ENCODE peak calls at places on chromosomes 2 and 18, in ten cellular contexts. B, P, D, M, S, R, O, A, I and C are unnamed samples.
A peak's percentile ranks its signal among the peaks of the same experiment; 100 is the strongest.

GRCh38 chr2:88627055-88627855 is at the start of gene EIF2AK3:
- DNase-seq in D (peak; percentile 98), B (peak; percentile 94), A (peak; percentile 99), P (peak; percentile 100), I (peak; percentile 99), M (peak; percentile 98), O (peak; percentile 100), S (peak; percentile 100), R (peak; percentile 100), C (peak; percentile 100)

GRCh38 chr2:237558918-237559645 is 7.3 kb upstream of the PRLH start:
- DNase-seq in D (peak; percentile 46), O (no peak), B (no peak), P (no peak), M (peak; percentile 74), R (peak; percentile 32), S (peak; percentile 77), I (peak; percentile 56), A (no peak), C (peak; percentile 29)

GRCh38 chr18:12409466-12409865 is 1.7 kb downstream of the PRELID3A start:
- DNase-seq in I (no peak), D (peak; percentile 23), A (no peak), O (no peak), S (no peak), M (no peak), R (no peak), P (no peak), B (no peak), C (no peak)

GRCh38 chr2:220215785-220216184 is 588.4 kb downstream of the SLC4A3 start:
- DNase-seq in P (no peak), D (no peak), S (no peak), B (no peak), A (no peak), I (no peak), M (no peak), R (no peak), O (no peak), C (no peak)

GRCh38 chr2:180759631-180760030 is 220.8 kb upstream of the UBE2E3 start:
- DNase-seq in O (no peak), D (no peak), R (no peak), B (no peak), P (no peak), M (no peak), S (no peak), I (no peak), A (no peak), C (no peak)

GRCh38 chr18:41134426-41134825 is 820.6 kb upstream of the PIK3C3 start:
- DNase-seq in R (no peak), S (no peak), B (no peak), M (no peak), I (no peak), D (no peak), O (no peak), P (no peak), A (no peak), C (no peak)

GRCh38 chr2:66573866-66574265 is 138.9 kb downstream of the MEIS1 start:
- DNase-seq in D (no peak), B (no peak), M (no peak), A (no peak), S (no peak), R (no peak), P (no peak), O (no peak), I (no peak), C (no peak)

GRCh38 chr2:186429095-186429494 is 57.0 kb upstream of the ZC3H15 start:
- DNase-seq in O (no peak), D (no peak), B (no peak), S (peak; percentile 3), P (no peak), R (no peak), A (no peak), I (no peak), M (no peak), C (peak; percentile 5)

GRCh38 chr2:229375241-229375640 is 104.2 kb upstream of the PID1 start:
- DNase-seq in A (no peak), M (no peak), D (no peak), O (no peak), B (no peak), I (no peak), S (no peak), P (no peak), R (no peak), C (no peak)

GRCh38 chr2:110931648-110932047 is 189.1 kb upstream of the BCL2L11 start:
- DNase-seq in M (no peak), O (no peak), R (no peak), B (no peak), A (no peak), P (no peak), D (no peak), S (peak; percentile 11), I (no peak), C (peak; percentile 0)

GRCh38 chr2:120229341-120229740 is 6.1 kb upstream of the TMEM185B start:
- DNase-seq in S (no peak), P (no peak), I (no peak), R (no peak), B (no peak), A (no peak), D (peak; percentile 49), O (no peak), M (no peak), C (no peak)

GRCh38 chr2:61247204-61247812 is 85.3 kb downstream of the C2orf74 start:
- DNase-seq in B (no peak), P (peak; percentile 15), S (peak; percentile 86), A (no peak), O (no peak), D (no peak), I (no peak), R (peak; percentile 18), M (no peak), C (peak; percentile 86)

GRCh38 chr2:215790548-215791421 is 222.6 kb downstream of the MREG start:
- DNase-seq in O (no peak), P (no peak), A (no peak), S (no peak), R (no peak), B (no peak), M (no peak), D (no peak), I (no peak), C (no peak)

GRCh38 chr2:148122788-148123187 is 101.9 kb downstream of the MBD5 start:
- DNase-seq in R (peak; percentile 13), P (peak; percentile 60), B (no peak), D (no peak), M (no peak), A (no peak), O (peak; percentile 2), I (no peak), S (peak; percentile 70), C (peak; percentile 16)

DNA sequence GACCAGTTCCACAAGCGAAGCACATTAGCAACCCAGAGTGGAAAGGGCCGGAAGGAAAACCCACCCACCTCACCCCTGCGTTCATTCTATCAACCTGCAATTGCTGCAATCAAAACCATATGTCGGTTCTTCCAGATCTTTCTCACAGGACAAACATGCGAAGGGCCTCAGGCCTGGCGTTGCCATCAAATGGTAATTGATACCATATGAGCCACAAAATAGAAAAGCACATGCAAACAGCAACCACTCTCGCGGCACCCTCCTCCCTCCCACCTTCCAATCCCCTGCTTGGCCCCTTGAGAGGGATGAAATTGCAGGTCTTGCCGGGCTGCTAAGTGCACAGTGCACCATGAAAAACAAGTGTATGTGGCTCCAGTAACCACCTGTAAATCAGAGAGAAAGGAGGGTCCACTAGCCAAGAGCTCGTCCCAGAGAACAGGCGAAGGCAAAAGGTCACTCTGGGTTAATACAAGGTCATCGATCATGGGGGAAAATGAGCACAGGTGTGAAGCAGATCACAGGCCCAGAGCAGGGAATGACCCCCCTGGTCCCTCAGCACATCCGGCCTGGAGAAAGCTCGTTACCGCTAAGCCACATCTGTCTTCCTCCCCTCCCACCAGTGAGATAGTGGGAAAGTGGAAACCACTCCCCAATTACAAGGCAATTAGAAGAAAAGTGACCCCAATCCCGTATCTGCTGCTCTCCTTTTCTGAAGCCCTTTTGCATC is 287.4 kb downstream of the TCF4 start:
- DNase-seq in O (peak; percentile 58), D (no peak), R (no peak), S (peak; percentile 93), B (no peak), A (no peak), M (no peak), P (no peak), I (no peak), C (peak; percentile 73)
- H3K4me3 ChIP-seq in O (peak overlapping the region; percentile 51), D (no peak overlapping the region), R (no peak overlapping the region), S (peak overlapping the region; percentile 35), B (no peak overlapping the region), A (no peak overlapping the region), M (no peak overlapping the region), P (no peak overlapping the region), I (no peak overlapping the region), C (peak overlapping the region; percentile 22)

DNA sequence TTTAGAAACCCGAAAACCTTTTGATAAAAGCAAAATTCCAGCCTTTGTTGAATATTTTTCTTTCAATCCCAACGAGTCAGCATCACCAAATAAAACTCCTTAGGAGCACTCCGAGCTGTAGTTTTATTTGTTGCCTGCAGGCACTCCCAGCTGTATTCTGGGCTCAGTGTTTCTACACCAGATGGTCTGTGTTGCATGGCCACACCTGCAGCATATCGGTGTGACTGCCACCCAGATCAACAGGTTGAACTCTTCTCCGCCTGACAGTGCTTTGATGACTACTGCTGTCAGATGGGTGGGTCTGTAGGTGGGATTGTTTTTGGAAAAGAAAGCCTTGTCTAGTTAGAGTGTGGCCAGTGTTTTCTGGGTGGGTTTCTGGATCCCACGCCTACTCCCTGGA is 32.7 kb downstream of the APCDD1 start:
- DNase-seq in A (no peak), M (no peak), P (no peak), O (no peak), I (no peak), D (no peak), R (no peak), S (no peak), B (no peak), C (no peak)
- TF ChIP-seq CTCF in A (no peak), M (no peak), P (no peak), O (no peak), I (no peak), D (no peak), R (no peak), S (no peak), B (no peak), C (no peak)

DNA sequence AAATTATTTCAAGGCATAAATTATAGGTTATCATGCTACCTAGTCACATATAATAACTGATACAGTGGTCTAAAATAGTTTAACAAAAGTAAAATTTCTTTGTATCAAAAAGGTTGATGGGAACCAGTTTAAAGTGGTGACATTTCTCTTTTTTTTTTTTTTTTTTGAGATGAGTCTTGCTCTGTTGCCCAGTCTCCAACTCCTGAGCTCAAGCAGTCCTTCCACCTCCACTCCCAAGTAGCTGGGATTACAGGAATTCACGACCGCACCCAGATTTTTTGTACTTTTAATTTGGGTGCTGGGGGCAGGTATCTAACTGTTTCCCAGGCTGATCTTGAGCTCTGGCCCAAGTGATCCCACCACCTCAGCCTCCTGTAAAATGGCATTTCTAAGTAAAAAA is 999 bp upstream of the NMI start:
- DNase-seq in P (no peak), D (no peak), R (no peak), O (no peak), M (no peak), B (no peak), A (no peak), I (no peak), S (no peak), C (no peak)
- H3K4me3 ChIP-seq in P (no peak overlapping the region), D (peak overlapping the region; percentile 81), R (no peak overlapping the region), O (peak overlapping the region; percentile 96), M (peak overlapping the region; percentile 67), B (peak overlapping the region; percentile 84), A (no peak overlapping the region), I (peak overlapping the region; percentile 70), S (peak overlapping the region; percentile 67), C (peak overlapping the region; percentile 61)

DNA sequence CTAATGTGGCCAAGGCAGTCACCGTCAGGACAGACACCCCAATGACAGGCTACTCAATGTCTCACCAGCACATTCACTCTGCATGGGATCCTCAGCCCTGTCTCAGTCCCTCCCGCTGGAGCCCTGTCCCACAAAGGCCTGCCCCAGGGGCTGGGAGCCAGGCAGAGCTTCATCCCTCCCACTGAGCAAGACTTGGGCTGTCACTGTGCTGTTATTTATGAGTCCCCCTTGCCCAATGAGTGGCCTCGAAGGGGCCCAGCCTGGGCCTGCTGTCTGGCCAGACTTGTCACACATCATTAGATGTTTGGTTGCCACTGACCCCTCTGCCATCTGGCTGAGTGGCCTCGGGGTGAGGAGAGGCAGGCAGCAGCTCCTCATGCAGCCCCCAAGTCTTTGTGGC is 330.6 kb upstream of the SKOR2 start:
- DNase-seq in M (no peak), P (no peak), A (no peak), D (no peak), I (no peak), R (no peak), O (no peak), S (no peak), B (no peak), C (no peak)
- TF ChIP-seq CTCF in M (no peak), P (no peak), A (no peak), D (no peak), I (no peak), R (no peak), O (no peak), S (no peak), B (no peak), C (no peak)